ENCODE peak calls at places on chromosome 1, in four cellular contexts. D is neuronal stem cell, O is mesenchymal stem cell, Q is IMR-90. G is an unnamed sample.

GRCh38 chr1:29864431-29865022 is 628.2 kb downstream of the PTPRU start:
- DNase-seq in D (no peak), O (no peak), Q (no peak), G (no peak)

GRCh38 chr1:147243228-147243685 is 773 bp downstream of the CHD1L start:
- DNase-seq in D (no peak), O (no peak), Q (peak; percentile 86), G (no peak)

GRCh38 chr1:78090734-78091133 is 45.0 kb downstream of the GIPC2 start:
- DNase-seq in D (no peak), O (no peak), Q (no peak), G (no peak)

GRCh38 chr1:234721476-234722266 is 111.7 kb upstream of the IRF2BP2 start:
- DNase-seq in D (no peak), O (peak; percentile 69), Q (peak; percentile 98), G (no peak)

GRCh38 chr1:14897080-14897449 is 256.5 kb upstream of the TMEM51 start:
- DNase-seq in D (no peak), O (no peak), Q (peak; percentile 7), G (no peak)

GRCh38 chr1:85494957-85495266 is 30.0 kb upstream of the DDAH1 start:
- DNase-seq in D (no peak), O (peak; percentile 50), Q (peak; percentile 25), G (no peak)

GRCh38 chr1:17973694-17974093 is 133.9 kb upstream of the IGSF21 start:
- DNase-seq in D (no peak), O (no peak), Q (no peak), G (no peak)

GRCh38 chr1:190474587-190475305 is 2.9 kb downstream of the BRINP3 start:
- DNase-seq in D (no peak), O (no peak), Q (peak; percentile 3), G (peak; percentile 51)

GRCh38 chr1:46757956-46758304 is 39.0 kb upstream of the EFCAB14 start:
- DNase-seq in D (no peak), O (no peak), Q (no peak), G (no peak)

GRCh38 chr1:164767257-164768044 is 208.5 kb downstream of the PBX1 start:
- DNase-seq in D (no peak), O (peak; percentile 87), Q (peak; percentile 98), G (no peak)

GRCh38 chr1:1264868-1265272 is 8.8 kb downstream of the UBE2J2 start:
- DNase-seq in D (no peak), O (peak; percentile 100), Q (peak; percentile 100), G (peak; percentile 70)

GRCh38 chr1:21931171-21932093 is 5.7 kb downstream of the HSPG2 start:
- DNase-seq in D (no peak), O (peak; percentile 87), Q (peak; percentile 88), G (no peak)

GRCh38 chr1:16213013-16213412 is 561 bp upstream of the ARHGEF19 start:
- DNase-seq in D (no peak), O (no peak), Q (no peak), G (no peak)

GRCh38 chr1:152657677-152658076 is 5.5 kb upstream of the LCE2D start:
- DNase-seq in D (no peak), O (no peak), Q (no peak), G (no peak)

GRCh38 chr1:64598100-64598571 is 128.2 kb downstream of the CACHD1 start:
- DNase-seq in D (peak; percentile 20), O (peak; percentile 27), Q (peak; percentile 73), G (no peak)

GRCh38 chr1:116066868-116067563 is 44.2 kb upstream of the MAB21L3 start:
- DNase-seq in D (no peak), O (peak; percentile 69), Q (peak; percentile 51), G (no peak)

GRCh38 chr1:108208724-108209404 is 8.7 kb upstream of the SLC25A24 start:
- DNase-seq in D (no peak), O (no peak), Q (no peak), G (peak; percentile 47)

GRCh38 chr1:205631010-205631726 is 643 bp downstream of the ELK4 start:
- DNase-seq in D (peak; percentile 87), O (peak; percentile 87), Q (peak; percentile 76), G (peak; percentile 83)

GRCh38 chr1:211379446-211379845 is 52.8 kb downstream of the TRAF5 start:
- DNase-seq in D (no peak), O (no peak), Q (no peak), G (no peak)

GRCh38 chr1:25642710-25643109 is 26.1 kb downstream of the MAN1C1 start:
- DNase-seq in D (no peak), O (no peak), Q (peak; percentile 70), G (no peak)

GRCh38 chr1:196143602-196144342 is 464.5 kb downstream of the KCNT2 start:
- DNase-seq in D (no peak), O (no peak), Q (no peak), G (peak; percentile 40)

GRCh38 chr1:51729824-51730284 is 113.0 kb downstream of the OSBPL9 start:
- DNase-seq in D (no peak), O (peak; percentile 48), Q (peak; percentile 6), G (no peak)

GRCh38 chr1:178966312-178966711 is 59.4 kb upstream of the FAM20B start:
- DNase-seq in D (no peak), O (no peak), Q (no peak), G (no peak)

DNA sequence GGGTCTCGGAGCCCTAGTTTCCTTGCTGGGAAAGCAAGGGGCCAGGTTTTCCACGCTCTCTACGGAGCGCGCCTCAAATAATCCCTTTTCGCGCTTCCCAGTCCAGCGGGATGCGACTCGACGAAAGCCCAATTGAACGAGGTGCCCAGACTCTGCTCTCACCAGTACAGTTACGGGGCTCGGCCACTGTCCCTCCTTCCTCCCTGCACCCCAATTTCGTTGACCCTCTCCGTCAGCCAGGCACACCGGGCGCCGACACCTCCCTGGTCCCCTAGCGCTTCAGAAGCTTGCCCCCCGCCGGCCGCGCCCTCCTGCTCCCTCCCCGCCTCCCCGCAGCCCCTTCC is 387 bp downstream of the SEMA6C start:
- DNase-seq in D (no peak), O (no peak), Q (no peak), G (no peak)
- H3K23ac ChIP-seq in D (peak overlapping the region; percentile 87), O (no peak overlapping the region), Q (peak overlapping the region; percentile 87), G (no peak overlapping the region)

GRCh38 chr1:53475661-53476060 is 16.5 kb downstream of the DMRTB1 start:
- DNase-seq in D (no peak), O (no peak), Q (no peak), G (no peak)

GRCh38 chr1:53478186-53478585 is 19.0 kb downstream of the DMRTB1 start:
- DNase-seq in D (no peak), O (no peak), Q (no peak), G (no peak)

GRCh38 chr1:53477626-53478025 is 18.4 kb downstream of the DMRTB1 start:
- DNase-seq in D (no peak), O (no peak), Q (no peak), G (peak; percentile 20)

GRCh38 chr1:53473463-53473862 is 14.3 kb downstream of the DMRTB1 start:
- DNase-seq in D (no peak), O (peak; percentile 13), Q (peak; percentile 30), G (no peak)

DNA sequence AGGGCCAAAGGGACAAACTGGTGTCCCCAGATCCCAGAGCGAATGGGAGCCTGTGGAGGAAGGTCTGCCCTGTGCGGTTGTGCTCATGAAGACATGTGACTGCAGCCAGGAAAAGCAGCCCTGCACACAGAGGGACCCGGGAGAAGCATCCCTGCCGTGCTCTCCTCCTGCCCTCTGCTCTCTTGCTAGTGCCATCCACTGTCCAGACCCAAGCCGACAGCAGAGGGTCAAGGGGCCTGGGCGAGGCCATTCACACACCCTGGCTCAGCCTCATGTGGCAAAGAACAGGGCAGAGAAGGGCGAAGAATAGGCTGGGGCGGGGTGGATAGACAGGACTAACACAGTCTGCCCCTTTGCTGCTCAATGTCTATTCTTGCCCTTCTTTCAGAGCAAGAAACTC is 17.4 kb downstream of the DMRTB1 start:
- DNase-seq in D (no peak), O (no peak), Q (no peak), G (peak; percentile 21)
- H2BK15ac ChIP-seq in D (peak overlapping the region; percentile 75), O (no peak overlapping the region), Q (no peak overlapping the region), G (no peak overlapping the region)

GRCh38 chr1:204457665-204458064 is 36.9 kb downstream of the PIK3C2B start:
- DNase-seq in D (no peak), O (no peak), Q (no peak), G (no peak)

GRCh38 chr1:204455063-204455830 is 39.4 kb downstream of the PIK3C2B start:
- DNase-seq in D (peak; percentile 95), O (no peak), Q (no peak), G (peak; percentile 78)

GRCh38 chr1:204454476-204454875 is 40.1 kb downstream of the PIK3C2B start:
- DNase-seq in D (no peak), O (no peak), Q (no peak), G (no peak)

GRCh38 chr1:204456826-204457361 is 37.7 kb downstream of the PIK3C2B start:
- DNase-seq in D (no peak), O (peak; percentile 7), Q (no peak), G (no peak)

GRCh38 chr1:204455831-204456145 is 38.8 kb downstream of the PIK3C2B start:
- DNase-seq in D (no peak), O (no peak), Q (no peak), G (no peak)
- H4K91ac ChIP-seq in D (peak overlapping the region; percentile 99), O (no peak overlapping the region), Q (no peak overlapping the region), G (no peak overlapping the region)

DNA sequence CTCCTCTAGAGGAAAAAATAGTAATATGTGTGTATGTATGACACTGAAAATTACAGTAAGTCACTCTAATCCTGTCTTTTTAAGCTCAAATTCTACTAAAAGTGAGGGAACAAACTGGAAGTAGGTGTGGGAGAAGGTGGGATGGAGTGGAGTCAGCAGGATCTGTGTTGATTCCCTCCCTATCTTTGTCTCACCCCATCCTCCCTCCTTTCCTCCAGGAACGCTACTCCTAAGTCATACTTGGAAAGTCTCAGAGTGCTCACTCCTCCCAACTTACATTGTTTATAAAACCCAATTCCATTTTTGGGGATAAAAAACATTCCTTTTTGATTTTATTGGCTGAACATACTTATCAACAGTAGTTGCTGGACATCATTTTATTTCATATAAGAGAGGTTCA is 14.9 kb upstream of the NUP133 start:
- DNase-seq in D (no peak), O (no peak), Q (peak; percentile 3), G (no peak)
- H3K23ac ChIP-seq in D (no peak overlapping the region), O (no peak overlapping the region), Q (no peak overlapping the region), G (no peak overlapping the region)

G was measured in H9.